ENCODE peak calls at places on chromosomes 16 and 17, in five cellular contexts. P, Y, T, V and L are unnamed samples.

GRCh38 chr17:8188408-8188839 is 1.6 kb downstream of the BORCS6 start:
- DNase-seq in P (no peak), Y (no peak), T (no peak), V (no peak), L (no peak)

GRCh38 chr17:67759355-67760171 is 41.8 kb downstream of the NOL11 start:
- DNase-seq in P (no peak), Y (no peak), T (peak; percentile 40), V (no peak), L (no peak)

GRCh38 chr16:58211245-58211644 is 13.3 kb upstream of the CSNK2A2 start:
- DNase-seq in P (no peak), Y (no peak), T (no peak), V (no peak), L (no peak)

GRCh38 chr16:60107467-60107866 is 1373.4 kb upstream of the GOT2 start:
- DNase-seq in P (no peak), Y (no peak), T (no peak), V (no peak), L (no peak)

GRCh38 chr16:49094471-49094870 is 187.2 kb downstream of the CBLN1 start:
- DNase-seq in P (no peak), Y (no peak), T (no peak), V (no peak), L (no peak)

GRCh38 chr17:12046786-12047185 is 26.1 kb downstream of the MAP2K4 start:
- DNase-seq in P (peak; percentile 7), Y (no peak), T (no peak), V (no peak), L (no peak)

GRCh38 chr17:14923981-14924380 is 341.1 kb downstream of the PMP22 start:
- DNase-seq in P (no peak), Y (no peak), T (no peak), V (no peak), L (no peak)

GRCh38 chr17:27873746-27874145 is 19.4 kb downstream of the LYRM9 start:
- DNase-seq in P (no peak), Y (no peak), T (no peak), V (no peak), L (no peak)

GRCh38 chr17:58822148-58823050 is 66.7 kb downstream of the PPM1E start:
- DNase-seq in P (no peak), Y (no peak), T (no peak), V (no peak), L (no peak)

GRCh38 chr16:52997922-52998321 is 54.8 kb downstream of the CHD9NB start:
- DNase-seq in P (no peak), Y (no peak), T (no peak), V (no peak), L (no peak)

GRCh38 chr17:50056217-50056960 is 479 bp downstream of the ITGA3 start:
- DNase-seq in P (no peak), Y (no peak), T (peak; percentile 49), V (no peak), L (no peak)

GRCh38 chr17:66690166-66690565 is 144.8 kb upstream of the CACNG5 start:
- DNase-seq in P (no peak), Y (no peak), T (no peak), V (no peak), L (no peak)

GRCh38 chr17:66687570-66688284 is 147.2 kb upstream of the CACNG5 start:
- DNase-seq in P (no peak), Y (no peak), T (no peak), V (no peak), L (no peak)

GRCh38 chr17:66695098-66695497 is 139.8 kb upstream of the CACNG5 start:
- DNase-seq in P (no peak), Y (no peak), T (no peak), V (no peak), L (no peak)

GRCh38 chr17:66689192-66689591 is 145.7 kb upstream of the CACNG5 start:
- DNase-seq in P (no peak), Y (no peak), T (no peak), V (no peak), L (no peak)

DNA sequence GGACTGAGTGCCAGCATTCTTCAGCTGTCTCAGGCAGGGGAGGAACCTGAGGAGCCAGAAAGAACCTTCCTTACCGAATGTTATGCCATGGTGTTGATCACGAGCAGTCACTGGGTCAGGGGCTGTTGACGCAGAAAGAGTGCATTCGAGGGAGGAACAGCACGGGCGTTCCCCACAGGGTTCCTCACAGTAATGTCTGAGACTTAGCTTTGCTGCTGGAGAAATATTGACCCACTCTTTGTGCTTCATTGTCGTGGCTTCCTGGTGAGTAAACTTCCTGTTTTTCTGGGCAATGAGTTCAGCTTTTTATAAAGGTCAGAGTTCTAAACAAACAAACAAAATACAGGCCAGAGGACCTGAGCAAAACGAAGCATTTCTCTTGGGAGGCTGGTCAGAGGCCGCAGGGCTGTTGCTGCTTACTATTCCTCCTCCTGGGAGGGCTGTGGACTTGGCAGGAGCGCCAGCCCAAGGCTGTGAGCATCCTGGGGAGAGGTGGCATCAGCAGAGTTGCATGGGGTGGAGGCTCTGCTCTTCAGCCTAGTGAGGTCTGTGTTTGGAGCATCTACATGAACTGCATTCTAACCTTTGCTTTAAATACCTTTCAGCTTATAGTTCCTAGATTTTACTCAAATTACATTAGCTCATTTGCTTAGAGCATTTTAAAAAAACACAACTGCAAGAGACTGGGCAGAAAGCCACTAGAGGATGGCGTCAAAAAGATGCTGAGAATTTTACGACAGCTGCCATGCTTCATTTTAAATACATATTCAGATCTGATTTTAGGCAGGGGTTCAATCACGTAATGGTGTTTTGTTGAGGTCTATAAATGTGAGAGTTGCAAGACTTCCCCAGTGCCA is 143.0 kb upstream of the CACNG5 start:
- DNase-seq in P (no peak), Y (no peak), T (no peak), V (no peak), L (no peak)
- H3K9ac ChIP-seq in P (no peak overlapping the region), Y (no peak overlapping the region), T (no peak overlapping the region), V (no peak overlapping the region), L (no peak overlapping the region)

GRCh38 chr16:84607694-84608093 is 10.2 kb downstream of the COTL1 start:
- DNase-seq in P (no peak), Y (no peak), T (no peak), V (no peak), L (no peak)
- TF ChIP-seq POLR2AphosphoS5 in P (no peak), Y (peak; percentile 81), T (no peak), V (no peak), L (no peak)

GRCh38 chr16:75494696-75495601 is at the start of gene CHST6:
- DNase-seq in P (no peak), Y (no peak), T (peak; percentile 81), V (no peak), L (no peak)
- TF ChIP-seq EZH2 in P (no peak), Y (no peak), T (no peak), V (no peak), L (no peak)

GRCh38 chr17:65559802-65560627 is 1.4 kb downstream of the AXIN2 start:
- DNase-seq in P (no peak), Y (no peak), T (peak; percentile 51), V (no peak), L (no peak)
- H3K9ac ChIP-seq in P (peak overlapping the region; percentile 61), Y (peak overlapping the region; percentile 59), T (no peak overlapping the region), V (peak overlapping the region; percentile 65), L (peak overlapping the region; percentile 67)

DNA sequence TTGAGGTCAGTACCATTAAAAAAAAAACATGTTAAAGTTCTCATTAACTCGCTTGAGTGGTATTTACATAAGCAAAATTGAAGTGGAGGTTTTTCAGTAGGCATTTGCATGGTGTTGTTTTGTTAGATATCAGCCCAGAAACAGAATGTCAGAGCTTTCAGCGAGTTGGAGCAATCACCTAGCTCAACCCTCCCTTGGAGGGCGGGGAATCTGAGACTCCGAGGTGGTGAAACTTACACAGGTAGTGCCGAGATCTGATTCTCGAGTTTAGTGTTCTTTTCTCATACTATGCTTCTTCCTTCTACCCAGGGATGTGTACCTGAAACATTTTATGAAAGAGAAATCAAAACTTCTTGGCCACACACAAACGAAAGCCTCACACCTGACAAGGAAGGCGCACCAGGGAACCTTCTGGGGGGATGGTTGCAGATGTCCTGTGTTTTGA is 6.6 kb downstream of the SEC14L1 start:
- DNase-seq in P (no peak), Y (peak; percentile 73), T (no peak), V (no peak), L (no peak)
- TF ChIP-seq POLR2AphosphoS5 in P (no peak), Y (peak; percentile 11), T (no peak), V (no peak), L (no peak)

DNA sequence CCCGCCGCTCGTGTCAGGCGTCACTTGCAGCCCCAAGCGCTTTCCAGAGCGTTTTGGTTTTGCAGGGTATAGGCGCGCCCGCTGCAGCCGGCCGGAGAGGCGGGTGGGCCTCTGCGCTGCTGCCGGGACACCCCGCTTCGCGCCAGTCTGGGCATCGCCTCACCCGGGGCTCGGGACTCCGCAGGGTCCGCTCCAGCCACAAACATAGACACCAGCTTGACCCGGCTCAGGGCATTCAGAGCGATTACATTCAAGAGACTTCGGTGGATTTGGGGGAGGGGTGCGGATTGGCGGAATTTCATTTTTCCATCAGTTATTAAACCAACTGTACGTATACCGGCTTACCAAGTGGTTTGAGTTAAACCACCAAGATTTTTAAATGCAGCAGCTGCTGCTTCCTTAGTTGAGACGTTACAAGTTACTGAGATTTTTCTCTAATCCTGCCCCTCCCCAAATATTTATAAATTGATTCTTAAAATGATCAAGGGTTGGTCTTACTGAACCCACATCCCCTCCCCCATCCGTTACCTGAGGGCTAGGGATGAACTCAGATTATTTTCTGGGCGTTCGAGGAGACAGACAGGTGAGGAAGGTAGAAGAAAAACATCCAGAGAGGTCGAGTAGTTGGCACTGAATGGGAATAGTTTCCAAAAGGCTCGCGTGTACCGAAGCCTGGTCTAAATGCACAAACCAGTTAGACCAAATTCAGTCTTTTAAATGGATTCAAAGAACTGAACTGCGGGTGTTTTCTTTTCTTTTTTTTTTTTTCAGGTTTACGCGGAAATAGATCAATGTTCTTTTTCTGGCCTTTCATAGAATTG is 1.5 kb downstream of the CRHR1 start:
- DNase-seq in P (no peak), Y (no peak), T (no peak), V (no peak), L (no peak)
- TF ChIP-seq EZH2 in P (peak; percentile 93), Y (no peak), T (no peak), V (no peak), L (no peak)

GRCh38 chr17:302300-302698 is 50.3 kb downstream of the RPH3AL start:
- DNase-seq in P (no peak), Y (no peak), T (no peak), V (no peak), L (no peak)

GRCh38 chr17:306116-306515 is 46.5 kb downstream of the RPH3AL start:
- DNase-seq in P (no peak), Y (no peak), T (no peak), V (no peak), L (no peak)

GRCh38 chr17:305090-305976 is 47.3 kb downstream of the RPH3AL start:
- DNase-seq in P (no peak), Y (no peak), T (no peak), V (no peak), L (no peak)

GRCh38 chr17:303161-303560 is 49.4 kb downstream of the RPH3AL start:
- DNase-seq in P (no peak), Y (no peak), T (no peak), V (no peak), L (no peak)

DNA sequence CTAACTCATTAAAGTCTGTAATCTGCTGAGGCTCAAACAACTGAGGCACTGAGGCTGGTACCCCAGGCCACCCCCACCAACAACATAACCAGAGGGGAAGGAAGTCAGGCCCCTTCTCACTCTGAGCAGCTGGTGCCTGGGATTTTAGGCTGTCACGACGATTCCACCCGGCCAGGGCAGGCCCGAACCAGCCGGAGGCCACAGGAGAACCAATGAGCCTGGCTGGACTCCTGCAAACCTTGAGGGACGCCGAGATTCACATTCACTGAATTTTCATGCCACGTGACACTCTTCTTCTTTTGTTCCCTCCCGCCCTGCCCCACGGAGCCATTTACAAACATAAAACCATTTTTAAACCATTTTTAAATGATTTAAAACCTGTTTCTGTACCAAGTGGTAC is 48.1 kb downstream of the RPH3AL start:
- DNase-seq in P (no peak), Y (no peak), T (no peak), V (no peak), L (no peak)
- H3K9ac ChIP-seq in P (no peak overlapping the region), Y (no peak overlapping the region), T (no peak overlapping the region), V (no peak overlapping the region), L (no peak overlapping the region)